ENCODE peak calls at places on chromosomes 4 and X, in four cellular contexts. L is C1 segment of cervical spinal cord; Z is activated CD8-positive, alpha-beta memory T cell treated with anti-CD3 and anti-CD28 coated beads, Interleukin-2, amount 50 U/mL, for 48 hours; F is GM04503. D is an unnamed sample.

GRCh38 chrX:154398668-154399526 is 720 bp downstream of the RPL10 start:
- DNase-seq in L (peak), F (no peak), Z (peak), D (peak)

GRCh38 chrX:107629533-107629909 is 1.2 kb downstream of the PRPS1 start:
- DNase-seq in Z (no peak), F (no peak), L (no peak), D (no peak)

GRCh38 chr4:8508731-8509130 is 68.2 kb downstream of the TRMT44 start:
- DNase-seq in L (no peak), F (no peak), Z (no peak), D (no peak)

GRCh38 chr4:160283081-160283480 is 1180.2 kb downstream of the RAPGEF2 start:
- DNase-seq in L (no peak), Z (no peak), F (no peak), D (no peak)

GRCh38 chr4:42915484-42915883 is 23.0 kb downstream of the GRXCR1 start:
- DNase-seq in L (no peak), Z (no peak), F (no peak), D (no peak)

GRCh38 chrX:136646602-136647239 is 1.2 kb upstream of the CD40LG start:
- DNase-seq in Z (no peak), F (no peak), L (no peak), D (no peak)

GRCh38 chr4:7281316-7282093 is 89.2 kb downstream of the SORCS2 start:
- DNase-seq in F (peak), Z (no peak), L (no peak), D (no peak)

GRCh38 chrX:3549442-3549875 is 164.0 kb downstream of the PRKX start:
- DNase-seq in L (no peak), F (no peak), Z (no peak), D (no peak)

GRCh38 chrX:14243823-14244222 is 214.1 kb upstream of the GEMIN8 start:
- DNase-seq in Z (no peak), F (no peak), L (no peak), D (no peak)